ENCODE peak calls at places on chromosomes 6 and 20, in ten cellular contexts. B is uterus, X is tibial nerve, A is SK-N-SH, G is endodermal cell, U is transverse colon, E is HCT116, S is OCI-LY7, J is pancreas, D is psoas muscle. L is an unnamed sample. For H3K4me1, the result is how much of the 10 kb centered on the place peaks cover.

GRCh38 chr6:44260451-44261297 is 3.3 kb upstream of the SLC35B2 start:
- DNase-seq in B (no peak), X (no peak), A (no peak), G (no peak), U (no peak), E (no peak), S (no peak), J (no peak), D (no peak), L (no peak)

GRCh38 chr20:11112837-11113236 is 439.0 kb upstream of the JAG1 start:
- DNase-seq in B (no peak), X (no peak), A (no peak), G (no peak), U (no peak), E (no peak), S (no peak), J (no peak), D (no peak), L (peak)

GRCh38 chr6:30061766-30062458 is 847 bp downstream of the POLR1H start:
- DNase-seq in B (peak), X (no peak), A (peak), G (no peak), U (peak), E (no peak), S (peak), J (no peak), D (no peak), L (no peak)

GRCh38 chr20:50012282-50013263 is 29.8 kb downstream of the SNAI1 start:
- DNase-seq in B (no peak), X (no peak), A (peak), G (peak), U (peak), E (no peak), S (peak), J (no peak), D (no peak), L (no peak)

GRCh38 chr6:160041608-160042007 is 72.7 kb downstream of the IGF2R start:
- DNase-seq in B (no peak), X (peak), A (no peak), G (peak), U (no peak), E (no peak), S (no peak), J (peak), D (peak), L (no peak)

GRCh38 chr6:3913077-3913957 is 64.1 kb downstream of the FAM50B start:
- DNase-seq in B (peak), X (peak), A (no peak), G (peak), U (peak), E (peak), S (no peak), J (peak), D (no peak), L (peak)

GRCh38 chr6:113647158-113647889 is 209.8 kb upstream of the MARCKS start:
- DNase-seq in B (no peak), X (no peak), A (no peak), G (no peak), U (no peak), E (no peak), S (peak), J (no peak), D (no peak), L (no peak)

GRCh38 chr6:30857537-30857936 is 26.8 kb upstream of the DDR1 start:
- DNase-seq in B (no peak), X (no peak), A (no peak), G (no peak), U (no peak), E (no peak), S (no peak), J (no peak), D (no peak), L (no peak)

GRCh38 chr20:63136296-63136695 is 79.6 kb downstream of the YTHDF1 start:
- DNase-seq in B (no peak), X (no peak), A (no peak), G (no peak), U (no peak), E (no peak), S (no peak), J (no peak), D (no peak), L (no peak)

GRCh38 chr20:5969348-5969935 is 19.0 kb downstream of the MCM8 start:
- DNase-seq in B (no peak), X (no peak), A (no peak), G (peak), U (no peak), E (no peak), S (no peak), J (no peak), D (no peak), L (no peak)

GRCh38 chr6:11613858-11614257 is 76.3 kb downstream of the TMEM170B start:
- DNase-seq in B (no peak), X (no peak), A (no peak), G (no peak), U (no peak), E (peak), S (no peak), J (no peak), D (no peak), L (no peak)

GRCh38 chr6:100116409-100117194 is 122.6 kb upstream of the MCHR2 start:
- DNase-seq in B (no peak), X (no peak), A (peak), G (peak), U (peak), E (peak), S (peak), J (peak), D (no peak), L (peak)

GRCh38 chr6:18219611-18220010 is 44.7 kb downstream of the DEK start:
- DNase-seq in B (no peak), X (no peak), A (no peak), G (no peak), U (no peak), E (no peak), S (no peak), J (no peak), D (no peak), L (no peak)

GRCh38 chr6:39228111-39228971 is 934 bp downstream of the KCNK5 start:
- DNase-seq in B (no peak), X (no peak), A (peak), G (peak), U (no peak), E (no peak), S (no peak), J (no peak), D (no peak), L (no peak)

GRCh38 chr6:63814459-63814858 is 178.9 kb downstream of the PHF3 start:
- DNase-seq in B (no peak), X (no peak), A (no peak), G (no peak), U (no peak), E (no peak), S (no peak), J (no peak), D (no peak), L (no peak)
- TF ChIP-seq CTCF in B (no peak), X (no peak), A (peak), G (no peak), U (no peak), E (no peak), S (peak), J (no peak), D (no peak), L (no peak)

GRCh38 chr6:26431258-26432162 is 8.8 kb upstream of the BTN3A3 start:
- DNase-seq in B (no peak), X (no peak), A (no peak), G (no peak), U (no peak), E (no peak), S (no peak), J (no peak), D (no peak), L (no peak)
- H3K27ac ChIP-seq in B (no peak), X (no peak), A (no peak), G (no peak), U (no peak), E (no peak), S (no peak), J (no peak), D (no peak), L (no peak)

DNA sequence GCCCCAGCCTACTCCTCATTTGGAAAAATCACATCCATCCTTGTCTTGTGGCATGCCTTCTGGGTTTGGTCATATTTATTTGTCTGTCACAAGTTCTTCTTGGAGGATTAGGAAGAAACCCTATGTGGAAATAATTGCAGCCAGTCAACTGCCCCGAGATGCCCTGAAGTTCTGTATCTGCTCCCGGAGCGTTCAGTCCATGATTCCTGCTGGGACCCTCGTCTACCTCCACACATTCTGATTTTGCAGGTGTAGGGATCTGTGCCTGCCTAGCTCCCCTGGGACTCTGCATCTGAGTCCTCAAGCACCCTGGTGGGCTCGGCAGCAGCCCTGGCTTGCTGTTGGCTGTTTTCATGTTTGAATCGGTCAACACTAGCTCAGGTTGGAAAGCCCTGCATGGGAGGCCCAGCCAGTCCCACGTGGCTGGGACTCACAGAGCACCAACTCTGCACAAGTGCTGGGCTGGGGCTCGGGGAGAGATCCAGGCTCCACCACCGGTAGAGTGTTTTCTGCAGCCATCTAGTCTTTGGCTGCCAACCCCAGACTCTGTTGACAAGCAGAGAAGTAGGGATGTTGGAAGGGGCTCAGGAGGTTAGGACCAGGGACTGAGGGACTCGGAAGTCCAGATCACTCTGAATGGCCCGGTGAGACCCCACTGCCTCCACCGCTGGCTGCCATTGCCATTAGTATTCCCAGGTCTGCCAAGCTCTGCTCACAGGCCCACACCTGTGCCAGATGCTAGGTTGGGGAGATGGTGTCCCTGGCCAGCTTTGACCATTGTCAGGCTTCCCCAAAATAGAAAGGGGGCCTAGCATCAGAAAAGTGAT is 183.5 kb upstream of the CST7 start:
- DNase-seq in B (no peak), X (no peak), A (no peak), G (peak), U (no peak), E (no peak), S (no peak), J (no peak), D (no peak), L (no peak)
- H3K4me1 ChIP-seq in B (under half), X (under half), A (under half), G (under half), U (under half), E (under half), S (under half), J (under half), D (under half), L (under half)

GRCh38 chr6:5475779-5476178 is 214.5 kb downstream of the FARS2 start:
- DNase-seq in B (no peak), X (no peak), A (no peak), G (no peak), U (no peak), E (no peak), S (no peak), J (no peak), D (no peak), L (no peak)
- TF ChIP-seq CTCF in B (no peak), X (no peak), A (no peak), G (no peak), U (no peak), E (no peak), S (no peak), J (no peak), D (no peak), L (no peak)

GRCh38 chr6:127855542-127856159 is 45.2 kb downstream of the THEMIS start:
- DNase-seq in B (no peak), X (no peak), A (no peak), G (peak), U (no peak), E (no peak), S (no peak), J (no peak), D (no peak), L (peak)
- H3K27ac ChIP-seq in B (no peak), X (no peak), A (no peak), G (no peak), U (no peak), E (no peak), S (no peak), J (no peak), D (no peak), L (no peak)

DNA sequence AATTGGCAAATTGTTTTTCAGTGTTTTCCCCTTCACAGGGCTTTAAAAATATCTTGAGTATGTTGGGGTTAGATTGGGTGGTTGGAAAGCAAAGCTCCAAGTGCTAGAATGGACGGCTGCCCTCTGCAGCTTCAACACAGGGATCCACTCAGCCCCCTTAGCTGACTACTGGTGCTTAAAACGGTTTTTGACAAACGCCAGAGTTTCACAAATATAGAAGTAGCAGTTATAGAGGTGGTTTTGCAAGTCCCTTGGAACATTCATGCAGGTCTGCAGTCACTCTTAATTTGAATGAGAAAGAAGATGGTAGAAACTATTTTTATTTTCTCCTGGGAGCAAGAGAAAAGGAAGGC is 175.9 kb downstream of the ARID1B start:
- DNase-seq in B (no peak), X (no peak), A (peak), G (no peak), U (no peak), E (no peak), S (no peak), J (no peak), D (no peak), L (no peak)
- H3K4me1 ChIP-seq in B (under half), X (under half), A (under half), G (under half), U (under half), E (under half), S (under half), J (under half), D (half or more), L (under half)

GRCh38 chr6:125153541-125154183 is at the start of gene TPD52L1:
- DNase-seq in B (peak), X (peak), A (peak), G (peak), U (peak), E (peak), S (peak), J (peak), D (peak), L (peak)

GRCh38 chr6:125156496-125156895 is 2.9 kb downstream of the TPD52L1 start:
- DNase-seq in B (no peak), X (no peak), A (no peak), G (no peak), U (no peak), E (no peak), S (no peak), J (no peak), D (no peak), L (no peak)

GRCh38 chr6:125151715-125152114 is 1.9 kb upstream of the TPD52L1 start:
- DNase-seq in B (no peak), X (no peak), A (no peak), G (no peak), U (no peak), E (no peak), S (no peak), J (no peak), D (no peak), L (no peak)

GRCh38 chr6:125155344-125155743 is 1.8 kb downstream of the TPD52L1 start:
- DNase-seq in B (no peak), X (no peak), A (no peak), G (no peak), U (no peak), E (no peak), S (no peak), J (no peak), D (no peak), L (no peak)

DNA sequence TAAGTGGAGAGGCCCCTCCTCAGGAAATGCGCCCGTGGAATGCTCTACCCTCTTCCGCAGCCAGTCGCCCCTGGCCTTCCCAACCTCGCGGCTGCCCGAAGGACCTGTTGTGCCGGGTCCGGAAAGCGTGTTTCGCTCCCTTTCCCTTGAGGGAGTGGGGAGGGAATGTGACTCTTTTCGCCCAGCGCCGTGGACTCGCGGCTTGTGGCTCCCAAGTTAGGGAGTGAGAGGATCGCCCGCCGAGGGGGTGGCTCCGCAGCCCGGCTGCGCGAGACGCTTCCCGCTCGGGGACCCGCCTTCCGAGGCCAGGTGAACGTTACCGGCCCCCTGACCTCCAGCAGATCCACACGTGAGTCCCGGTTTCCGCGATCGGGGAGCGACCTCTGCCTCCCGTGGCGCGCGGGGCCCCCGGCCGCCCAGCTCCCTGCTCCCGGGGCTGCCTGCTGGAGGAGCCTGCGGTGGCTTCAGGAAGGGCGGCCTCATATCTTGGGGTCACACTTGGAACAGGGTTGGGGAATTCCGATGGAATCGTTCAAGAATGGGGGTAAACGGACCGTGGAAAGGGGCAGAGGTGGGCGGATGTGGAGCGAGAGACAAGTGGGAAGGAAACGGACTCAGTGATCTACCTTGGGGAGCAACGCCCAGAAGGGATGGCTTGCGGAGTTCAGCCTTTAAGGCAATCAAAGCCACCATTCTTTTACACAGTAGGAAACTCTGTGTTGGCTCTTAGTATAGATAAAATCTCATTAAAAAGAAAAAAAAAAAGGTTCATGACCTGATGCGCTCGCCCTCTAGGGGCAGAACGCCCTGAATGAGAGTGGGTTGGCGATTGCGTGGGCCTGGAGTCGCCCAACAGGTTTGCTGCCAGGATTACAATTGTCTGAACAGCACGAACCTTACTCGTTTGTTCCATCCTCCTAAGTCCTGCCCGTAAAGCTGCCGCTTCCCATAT is 887 bp downstream of the TPD52L1 start:
- DNase-seq in B (peak), X (no peak), A (peak), G (peak), U (peak), E (peak), S (peak), J (peak), D (peak), L (no peak)
- TF ChIP-seq CTCF in B (no peak), X (peak), A (peak), G (peak), U (peak), E (peak), S (peak), J (peak), D (peak), L (peak)

L was measured in Panc1.